ENCODE peak calls at places on chromosomes 5 and 9, in nine cellular contexts. N, V, T, M, I, G, H, F and B are unnamed samples.

GRCh38 chr5:143771229-143772001 is 40.5 kb upstream of the HMHB1 start:
- DNase-seq in N (no peak), V (no peak), T (peak; percentile 32), M (no peak), I (no peak), G (no peak), H (no peak), F (no peak), B (no peak)

GRCh38 chr9:92590386-92590785 is 54.6 kb upstream of the ECM2 start:
- DNase-seq in N (no peak), V (no peak), T (peak; percentile 85), M (no peak), I (no peak), G (no peak), H (peak; percentile 8), F (no peak), B (no peak)

GRCh38 chr5:87069311-87069710 is 198.4 kb upstream of the RASA1 start:
- DNase-seq in N (no peak), V (no peak), T (no peak), M (no peak), I (no peak), G (no peak), H (no peak), F (no peak), B (no peak)

GRCh38 chr5:72252574-72253155 is 67.4 kb downstream of the MRPS27 start:
- DNase-seq in N (no peak), V (no peak), T (peak; percentile 53), M (peak; percentile 44), I (no peak), G (no peak), H (no peak), F (no peak), B (no peak)

GRCh38 chr9:8078641-8079140 is 279.1 kb upstream of the DMAC1 start:
- DNase-seq in N (no peak), V (no peak), T (no peak), M (no peak), I (no peak), G (no peak), H (no peak), F (no peak), B (no peak)

GRCh38 chr9:14654932-14655331 is 38.3 kb downstream of the ZDHHC21 start:
- DNase-seq in N (no peak), V (no peak), T (peak; percentile 10), M (no peak), I (no peak), G (no peak), H (no peak), F (no peak), B (peak; percentile 26)

GRCh38 chr9:111916234-111916645 is 19.6 kb downstream of the UGCG start:
- DNase-seq in N (no peak), V (no peak), T (no peak), M (no peak), I (no peak), G (no peak), H (no peak), F (no peak), B (no peak)

GRCh38 chr5:31496891-31497290 is 35.0 kb downstream of the DROSHA start:
- DNase-seq in N (no peak), V (no peak), T (no peak), M (no peak), I (no peak), G (no peak), H (no peak), F (no peak), B (no peak)

GRCh38 chr5:89289604-89290003 is 406.6 kb upstream of the MEF2C start:
- DNase-seq in N (no peak), V (no peak), T (peak; percentile 44), M (peak; percentile 58), I (no peak), G (no peak), H (no peak), F (no peak), B (no peak)

GRCh38 chr5:24644757-24645156 is at the start of gene CDH10:
- DNase-seq in N (no peak), V (peak; percentile 52), T (no peak), M (no peak), I (no peak), G (peak; percentile 62), H (peak; percentile 69), F (no peak), B (no peak)

GRCh38 chr5:159331099-159331973 is 1.0 kb upstream of the IL12B start:
- DNase-seq in N (peak; percentile 49), V (peak; percentile 58), T (peak; percentile 36), M (peak; percentile 59), I (peak; percentile 62), G (peak; percentile 24), H (no peak), F (peak; percentile 79), B (peak; percentile 19)

GRCh38 chr5:154618696-154619095 is 136.5 kb upstream of the LARP1 start:
- DNase-seq in N (no peak), V (no peak), T (no peak), M (peak; percentile 48), I (no peak), G (no peak), H (no peak), F (no peak), B (no peak)

GRCh38 chr9:129138476-129139232 is 27.4 kb downstream of the PTPA start:
- DNase-seq in N (no peak), V (no peak), T (peak; percentile 91), M (peak; percentile 58), I (no peak), G (no peak), H (no peak), F (no peak), B (no peak)

GRCh38 chr5:883475-884181 is 9.0 kb downstream of the BRD9 start:
- DNase-seq in N (no peak), V (no peak), T (no peak), M (no peak), I (no peak), G (no peak), H (no peak), F (no peak), B (no peak)

GRCh38 chr5:76660360-76660759 is 37.2 kb upstream of the F2RL2 start:
- DNase-seq in N (no peak), V (no peak), T (peak; percentile 73), M (no peak), I (no peak), G (no peak), H (no peak), F (no peak), B (no peak)

GRCh38 chr5:139178948-139179347 is 19.2 kb downstream of the SIL1 start:
- DNase-seq in N (no peak), V (peak; percentile 27), T (peak; percentile 80), M (no peak), I (no peak), G (no peak), H (no peak), F (no peak), B (no peak)

GRCh38 chr9:106925392-106925791 is 62.4 kb downstream of the ZNF462 start:
- DNase-seq in N (no peak), V (no peak), T (no peak), M (no peak), I (no peak), G (no peak), H (no peak), F (no peak), B (no peak)

GRCh38 chr5:83049370-83049863 is 27.8 kb downstream of the TMEM167A start:
- DNase-seq in N (no peak), V (no peak), T (peak; percentile 31), M (no peak), I (no peak), G (no peak), H (no peak), F (no peak), B (no peak)

GRCh38 chr5:140966293-140967225 is at the start of gene PCDHAC2:
- DNase-seq in N (peak; percentile 63), V (peak; percentile 42), T (no peak), M (no peak), I (no peak), G (peak; percentile 55), H (peak; percentile 69), F (no peak), B (peak; percentile 48)

GRCh38 chr5:59640411-59640810 is 253.1 kb downstream of the PDE4D start:
- DNase-seq in N (no peak), V (no peak), T (no peak), M (peak; percentile 39), I (no peak), G (no peak), H (no peak), F (no peak), B (peak; percentile 0)

GRCh38 chr5:16585028-16585667 is 31.6 kb downstream of the RETREG1 start:
- DNase-seq in N (no peak), V (no peak), T (no peak), M (peak; percentile 17), I (no peak), G (no peak), H (no peak), F (no peak), B (no peak)

GRCh38 chr9:134690946-134691694 is 49.5 kb downstream of the COL5A1 start:
- DNase-seq in N (no peak), V (no peak), T (no peak), M (no peak), I (no peak), G (peak; percentile 4), H (no peak), F (no peak), B (no peak)

GRCh38 chr9:73200694-73201432 is 49.2 kb downstream of the ANXA1 start:
- DNase-seq in N (no peak), V (no peak), T (peak; percentile 54), M (peak; percentile 72), I (no peak), G (no peak), H (peak; percentile 31), F (no peak), B (peak; percentile 69)

GRCh38 chr5:93588586-93589347 is 5.7 kb downstream of the NR2F1 start:
- DNase-seq in N (no peak), V (no peak), T (no peak), M (no peak), I (no peak), G (no peak), H (no peak), F (no peak), B (peak; percentile 50)

GRCh38 chr5:132386644-132387286 is 17.3 kb downstream of the SLC22A5 start:
- DNase-seq in N (peak; percentile 32), V (peak; percentile 50), T (peak; percentile 81), M (peak; percentile 84), I (no peak), G (peak; percentile 47), H (peak; percentile 61), F (peak; percentile 88), B (peak; percentile 64)

GRCh38 chr9:126503333-126504085 is 110.2 kb upstream of the LMX1B start:
- DNase-seq in N (peak; percentile 29), V (peak; percentile 20), T (no peak), M (peak; percentile 70), I (no peak), G (no peak), H (no peak), F (no peak), B (peak; percentile 70)

GRCh38 chr5:55036477-55036876 is 12.4 kb downstream of the GZMK start:
- DNase-seq in N (no peak), V (no peak), T (peak; percentile 49), M (peak; percentile 36), I (no peak), G (no peak), H (no peak), F (no peak), B (no peak)

GRCh38 chr5:112005533-112005926 is 248.5 kb upstream of the NREP start:
- DNase-seq in N (no peak), V (no peak), T (peak; percentile 94), M (peak; percentile 58), I (no peak), G (no peak), H (no peak), F (no peak), B (no peak)